ENCODE peak calls at places on chromosomes 12 and 14, in five cellular contexts. J, A, N, Q and U are unnamed samples.

GRCh38 chr14:103749860-103750259 is 34.2 kb downstream of the ZFYVE21 start:
- DNase-seq in J (no peak), A (no peak), N (no peak), Q (no peak), U (no peak)

GRCh38 chr12:105983622-105984325 is 155.0 kb downstream of the NUAK1 start:
- DNase-seq in J (peak), A (no peak), N (peak), Q (peak), U (peak)

GRCh38 chr14:78170203-78170602 is at the start of gene NRXN3:
- DNase-seq in J (no peak), A (no peak), N (peak), Q (no peak), U (no peak)

GRCh38 chr12:120639771-120640721 is at the start of gene CABP1:
- DNase-seq in J (no peak), A (no peak), N (no peak), Q (no peak), U (no peak)

GRCh38 chr12:53480425-53481107 is 18.7 kb downstream of the MAP3K12 start:
- DNase-seq in J (no peak), A (no peak), N (no peak), Q (no peak), U (no peak)

GRCh38 chr14:101288436-101289229 is 272.7 kb upstream of the DIO3 start:
- DNase-seq in J (peak), A (no peak), N (peak), Q (peak), U (no peak)

GRCh38 chr12:56884421-56884820 is 49.8 kb downstream of the SDR9C7 start:
- DNase-seq in J (peak), A (no peak), N (no peak), Q (no peak), U (peak)

GRCh38 chr12:103962493-103962892 is 3.2 kb upstream of the TDG start:
- DNase-seq in J (no peak), A (no peak), N (no peak), Q (no peak), U (no peak)

GRCh38 chr12:12070674-12071661 is at the start of gene BCL2L14:
- DNase-seq in J (no peak), A (no peak), N (no peak), Q (no peak), U (no peak)

GRCh38 chr12:70891059-70891632 is 29.4 kb downstream of the PTPRR start:
- DNase-seq in J (no peak), A (no peak), N (no peak), Q (no peak), U (no peak)

GRCh38 chr12:65761301-65761700 is 63.0 kb upstream of the HMGA2 start:
- DNase-seq in J (no peak), A (no peak), N (no peak), Q (no peak), U (no peak)

GRCh38 chr14:22843123-22843925 is 6.9 kb downstream of the MMP14 start:
- DNase-seq in J (no peak), A (no peak), N (no peak), Q (no peak), U (no peak)

GRCh38 chr12:3580071-3580749 is 89.2 kb downstream of the PRMT8 start:
- DNase-seq in J (no peak), A (no peak), N (no peak), Q (no peak), U (no peak)

GRCh38 chr12:28032811-28033537 is 60.4 kb upstream of the PTHLH start:
- DNase-seq in J (peak), A (no peak), N (no peak), Q (no peak), U (no peak)

GRCh38 chr14:19873178-19873577 is 1.8 kb upstream of the OR4K2 start:
- DNase-seq in J (no peak), A (no peak), N (no peak), Q (no peak), U (no peak)

GRCh38 chr14:103551338-103551762 is 11.1 kb downstream of the BAG5 start:
- DNase-seq in J (peak), A (no peak), N (peak), Q (no peak), U (no peak)

GRCh38 chr14:65281991-65282908 is 130.3 kb upstream of the FUT8 start:
- DNase-seq in J (peak), A (no peak), N (peak), Q (peak), U (peak)

GRCh38 chr12:51082561-51083139 is 746 bp downstream of the CSRNP2 start:
- DNase-seq in J (peak), A (no peak), N (peak), Q (peak), U (peak)

GRCh38 chr12:39587247-39587646 is 32.4 kb downstream of the ABCD2 start:
- DNase-seq in J (peak), A (no peak), N (peak), Q (peak), U (no peak)

GRCh38 chr14:94897092-94897491 is 127.2 kb upstream of the GSC start:
- DNase-seq in J (peak), A (no peak), N (peak), Q (no peak), U (peak)

GRCh38 chr14:101563654-101564443 is 2.6 kb downstream of the DIO3 start:
- DNase-seq in J (no peak), A (no peak), N (no peak), Q (no peak), U (no peak)

GRCh38 chr12:66103011-66103913 is 27.3 kb downstream of the LLPH start:
- DNase-seq in J (no peak), A (no peak), N (no peak), Q (no peak), U (no peak)

GRCh38 chr12:75923964-75924666 is 107.5 kb downstream of the PHLDA1 start:
- DNase-seq in J (peak), A (no peak), N (peak), Q (no peak), U (no peak)

GRCh38 chr12:110619534-110619953 is 5.6 kb downstream of the TCTN1 start:
- DNase-seq in J (peak), A (no peak), N (no peak), Q (no peak), U (no peak)

GRCh38 chr14:47442206-47442605 is 233.2 kb downstream of the MDGA2 start:
- DNase-seq in J (peak), A (no peak), N (peak), Q (no peak), U (no peak)

GRCh38 chr14:68663385-68664076 is 129.3 kb downstream of the ZFP36L1 start:
- DNase-seq in J (peak), A (no peak), N (no peak), Q (peak), U (no peak)

GRCh38 chr12:64685605-64686004 is 73.6 kb downstream of the GNS start:
- DNase-seq in J (no peak), A (no peak), N (no peak), Q (no peak), U (no peak)

GRCh38 chr12:19757317-19757877 is 318.1 kb downstream of the AEBP2 start:
- DNase-seq in J (peak), A (no peak), N (peak), Q (peak), U (peak)

GRCh38 chr12:6201199-6201608 is 1.0 kb downstream of the CD9 start:
- DNase-seq in J (no peak), A (no peak), N (no peak), Q (peak), U (no peak)
- H3K4me3 ChIP-seq in J (peak), A (peak), N (peak), Q (peak), U (peak)

GRCh38 chr12:32074432-32074831 is 32.2 kb upstream of the BICD1 start:
- DNase-seq in J (no peak), A (no peak), N (no peak), Q (no peak), U (no peak)
- TF ChIP-seq CTCF in J (no peak), A (no peak), N (no peak), Q (no peak), U (no peak)

GRCh38 chr12:113155060-113155459 is 5.5 kb downstream of the CFAP73 start:
- DNase-seq in J (no peak), A (no peak), N (no peak), Q (no peak), U (no peak)

GRCh38 chr12:113151655-113152054 is 2.1 kb downstream of the CFAP73 start:
- DNase-seq in J (no peak), A (no peak), N (no peak), Q (no peak), U (no peak)

GRCh38 chr12:113152835-113153814 is 3.6 kb downstream of the CFAP73 start:
- DNase-seq in J (peak), A (peak), N (peak), Q (peak), U (peak)

GRCh38 chr12:113154351-113154973 is 4.9 kb downstream of the CFAP73 start:
- DNase-seq in J (peak), A (no peak), N (peak), Q (peak), U (peak)

GRCh38 chr12:113152196-113152834 is 2.8 kb downstream of the CFAP73 start:
- DNase-seq in J (no peak), A (no peak), N (no peak), Q (no peak), U (no peak)
- H3K4me3 ChIP-seq in J (no peak), A (no peak), N (no peak), Q (no peak), U (no peak)

GRCh38 chr12:127964717-127965116 is 302.3 kb upstream of the TMEM132C start:
- DNase-seq in J (no peak), A (no peak), N (peak), Q (peak), U (peak)
- TF ChIP-seq CTCF in J (no peak), A (no peak), N (peak), Q (peak), U (peak)

GRCh38 chr12:6321905-6322304 is 11.4 kb downstream of the PLEKHG6 start:
- DNase-seq in J (no peak), A (no peak), N (no peak), Q (no peak), U (no peak)

GRCh38 chr12:6323340-6323994 is 13.0 kb downstream of the PLEKHG6 start:
- DNase-seq in J (peak), A (peak), N (peak), Q (peak), U (peak)

GRCh38 chr12:6322352-6322751 is 11.9 kb downstream of the PLEKHG6 start:
- DNase-seq in J (no peak), A (no peak), N (no peak), Q (no peak), U (no peak)

GRCh38 chr12:6323995-6324711 is 13.7 kb downstream of the PLEKHG6 start:
- DNase-seq in J (no peak), A (no peak), N (no peak), Q (no peak), U (no peak)

GRCh38 chr12:6322969-6323339 is 12.5 kb downstream of the PLEKHG6 start:
- DNase-seq in J (no peak), A (no peak), N (no peak), Q (no peak), U (no peak)
- H3K4me3 ChIP-seq in J (no peak), A (no peak), N (no peak), Q (no peak), U (no peak)

GRCh38 chr12:119505001-119505400 is 88.6 kb upstream of the TMEM233 start:
- DNase-seq in J (no peak), A (no peak), N (peak), Q (no peak), U (no peak)

GRCh38 chr12:119500209-119500608 is 93.4 kb upstream of the TMEM233 start:
- DNase-seq in J (no peak), A (no peak), N (no peak), Q (no peak), U (no peak)
- TF ChIP-seq CTCF in J (no peak), A (no peak), N (no peak), Q (no peak), U (no peak)

GRCh38 chr12:41979574-41979973 is 165.1 kb downstream of the GXYLT1 start:
- DNase-seq in J (no peak), A (no peak), N (no peak), Q (no peak), U (no peak)
- H3K4me3 ChIP-seq in J (no peak), A (no peak), N (no peak), Q (no peak), U (no peak)

GRCh38 chr14:24131549-24131966 is 1.1 kb downstream of the FITM1 start:
- DNase-seq in J (no peak), A (no peak), N (no peak), Q (no peak), U (no peak)

GRCh38 chr14:24132061-24132685 is 1.7 kb downstream of the FITM1 start:
- DNase-seq in J (no peak), A (no peak), N (no peak), Q (no peak), U (no peak)

GRCh38 chr14:24130380-24130716 is at the start of gene FITM1:
- DNase-seq in J (no peak), A (no peak), N (no peak), Q (no peak), U (no peak)

GRCh38 chr14:24129410-24129998 is 955 bp upstream of the FITM1 start:
- DNase-seq in J (no peak), A (no peak), N (no peak), Q (no peak), U (no peak)

GRCh38 chr14:24130717-24131548 is 474 bp downstream of the FITM1 start:
- DNase-seq in J (no peak), A (no peak), N (no peak), Q (no peak), U (no peak)
- TF ChIP-seq CTCF in J (no peak), A (no peak), N (no peak), Q (no peak), U (no peak)

GRCh38 chr12:27012982-27013255 is 1.3 kb downstream of the TM7SF3 start:
- DNase-seq in J (no peak), A (no peak), N (no peak), Q (no peak), U (no peak)
- H3K4me3 ChIP-seq in J (peak), A (no peak), N (no peak), Q (peak), U (peak)